ENCODE peak calls at places on chromosomes 5 and 9, in six cellular contexts. One of them, this sample, is unnamed.

GRCh38 chr5:106397700-106398099 is 1273.0 kb downstream of the EFNA5 start:
- DNase-seq in GM12878: no peak
- DNase-seq in GM12891: no peak
- DNase-seq in H1: no peak
- DNase-seq in K562: no peak
- DNase-seq in HepG2: no peak
- DNase-seq in this sample: no peak

GRCh38 chr9:114450181-114450580 is 55.1 kb downstream of the WHRN start:
- DNase-seq in HepG2: no peak
- DNase-seq in H1: no peak
- DNase-seq in K562: no peak
- DNase-seq in GM12878: no peak
- DNase-seq in GM12891: no peak
- DNase-seq in this sample: no peak

GRCh38 chr9:16145196-16145950 is 592.5 kb downstream of the CCDC171 start:
- DNase-seq in HepG2: no peak
- DNase-seq in GM12878: no peak
- DNase-seq in GM12891: no peak
- DNase-seq in H1: no peak
- DNase-seq in K562: no peak
- DNase-seq in this sample: no peak

GRCh38 chr5:172852490-172853354 is 18.7 kb downstream of the ERGIC1 start:
- DNase-seq in GM12891: no peak
- DNase-seq in K562: no peak
- DNase-seq in HepG2: peak
- DNase-seq in H1: no peak
- DNase-seq in GM12878: no peak
- DNase-seq in this sample: no peak

GRCh38 chr5:158431369-158432029 is 572.6 kb upstream of the CLINT1 start:
- DNase-seq in HepG2: no peak
- DNase-seq in GM12878: no peak
- DNase-seq in H1: no peak
- DNase-seq in K562: no peak
- DNase-seq in GM12891: no peak
- DNase-seq in this sample: no peak

GRCh38 chr5:97618721-97619120 is 435.7 kb upstream of the RIOK2 start:
- DNase-seq in H1: no peak
- DNase-seq in GM12878: no peak
- DNase-seq in GM12891: no peak
- DNase-seq in HepG2: no peak
- DNase-seq in K562: no peak
- DNase-seq in this sample: no peak

GRCh38 chr9:114565204-114565603 is 22.4 kb upstream of the ATP6V1G1 start:
- DNase-seq in GM12878: no peak
- DNase-seq in GM12891: no peak
- DNase-seq in HepG2: no peak
- DNase-seq in K562: no peak
- DNase-seq in H1: no peak
- DNase-seq in this sample: no peak

GRCh38 chr5:116454417-116454927 is 120.2 kb downstream of the SEMA6A start:
- DNase-seq in HepG2: no peak
- DNase-seq in GM12891: peak
- DNase-seq in K562: no peak
- DNase-seq in H1: no peak
- DNase-seq in GM12878: peak
- DNase-seq in this sample: peak

GRCh38 chr9:1120500-1120899 is 70.3 kb downstream of the DMRT2 start:
- DNase-seq in HepG2: no peak
- DNase-seq in GM12878: no peak
- DNase-seq in GM12891: no peak
- DNase-seq in H1: no peak
- DNase-seq in K562: no peak
- DNase-seq in this sample: no peak

GRCh38 chr9:9754186-9754585 is 858.6 kb downstream of the PTPRD start:
- DNase-seq in K562: no peak
- DNase-seq in H1: no peak
- DNase-seq in HepG2: no peak
- DNase-seq in GM12891: no peak
- DNase-seq in GM12878: no peak
- DNase-seq in this sample: no peak
- TF ChIP-seq TAF1 in K562: no peak
- TF ChIP-seq TAF1 in H1: no peak
- TF ChIP-seq TAF1 in HepG2: no peak
- TF ChIP-seq TAF1 in GM12891: no peak
- TF ChIP-seq TAF1 in GM12878: no peak
- TF ChIP-seq TAF1 in this sample: no peak

DNA sequence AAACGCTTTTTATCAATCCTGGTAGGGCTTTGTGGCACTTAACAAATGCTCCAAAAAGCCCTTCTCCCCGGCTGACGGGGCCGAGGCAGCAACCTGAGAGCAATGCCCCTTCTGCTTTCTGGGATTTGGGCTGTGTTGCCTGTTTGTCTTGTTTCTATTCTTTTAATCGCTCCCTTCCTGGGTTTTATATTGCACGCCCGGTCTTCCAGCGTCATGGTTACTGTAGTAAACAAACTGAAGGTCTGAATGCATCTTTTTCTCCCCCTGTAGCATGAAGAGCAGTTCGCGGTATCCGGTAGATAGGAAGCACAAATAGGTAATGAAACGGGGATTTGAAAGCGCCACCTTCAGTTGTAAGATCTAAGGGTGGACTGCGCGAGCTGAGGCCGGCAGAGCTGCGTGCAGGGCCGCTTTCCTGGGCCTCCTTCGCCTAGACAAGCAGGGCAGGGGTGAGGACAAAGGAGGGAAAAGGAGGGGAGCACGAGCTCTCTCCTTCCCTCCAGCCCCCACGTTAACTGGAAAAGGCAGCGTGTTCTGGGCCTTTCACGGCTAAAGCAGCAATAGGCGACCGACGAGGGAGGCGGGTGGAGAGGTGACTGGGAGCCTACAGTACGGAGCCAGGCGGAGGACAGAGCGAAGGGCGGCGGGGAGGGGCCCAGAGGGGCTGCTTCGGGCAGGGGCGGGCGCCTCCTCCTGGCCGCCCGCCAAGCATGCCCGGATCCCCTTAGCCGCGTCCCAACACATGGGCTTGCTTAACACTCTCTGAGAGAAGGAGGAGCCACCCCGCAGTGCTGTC is 49.3 kb upstream of the ZNF366 start:
- DNase-seq in GM12891: peak
- DNase-seq in GM12878: peak
- DNase-seq in K562: no peak
- DNase-seq in H1: peak
- DNase-seq in HepG2: peak
- DNase-seq in this sample: peak
- TF ChIP-seq POLR2A in GM12891: no peak
- TF ChIP-seq POLR2A in GM12878: peak
- TF ChIP-seq POLR2A in K562: no peak
- TF ChIP-seq POLR2A in H1: peak
- TF ChIP-seq POLR2A in HepG2: no peak
- TF ChIP-seq POLR2A in this sample: no peak

GRCh38 chr5:66894480-66895240 is 298.5 kb downstream of the MAST4 start:
- DNase-seq in H1: no peak
- DNase-seq in HepG2: no peak
- DNase-seq in K562: no peak
- DNase-seq in GM12891: no peak
- DNase-seq in GM12878: no peak
- DNase-seq in this sample: no peak
- TF ChIP-seq TAF1 in H1: no peak
- TF ChIP-seq TAF1 in HepG2: no peak
- TF ChIP-seq TAF1 in K562: no peak
- TF ChIP-seq TAF1 in GM12891: no peak
- TF ChIP-seq TAF1 in GM12878: no peak
- TF ChIP-seq TAF1 in this sample: no peak

DNA sequence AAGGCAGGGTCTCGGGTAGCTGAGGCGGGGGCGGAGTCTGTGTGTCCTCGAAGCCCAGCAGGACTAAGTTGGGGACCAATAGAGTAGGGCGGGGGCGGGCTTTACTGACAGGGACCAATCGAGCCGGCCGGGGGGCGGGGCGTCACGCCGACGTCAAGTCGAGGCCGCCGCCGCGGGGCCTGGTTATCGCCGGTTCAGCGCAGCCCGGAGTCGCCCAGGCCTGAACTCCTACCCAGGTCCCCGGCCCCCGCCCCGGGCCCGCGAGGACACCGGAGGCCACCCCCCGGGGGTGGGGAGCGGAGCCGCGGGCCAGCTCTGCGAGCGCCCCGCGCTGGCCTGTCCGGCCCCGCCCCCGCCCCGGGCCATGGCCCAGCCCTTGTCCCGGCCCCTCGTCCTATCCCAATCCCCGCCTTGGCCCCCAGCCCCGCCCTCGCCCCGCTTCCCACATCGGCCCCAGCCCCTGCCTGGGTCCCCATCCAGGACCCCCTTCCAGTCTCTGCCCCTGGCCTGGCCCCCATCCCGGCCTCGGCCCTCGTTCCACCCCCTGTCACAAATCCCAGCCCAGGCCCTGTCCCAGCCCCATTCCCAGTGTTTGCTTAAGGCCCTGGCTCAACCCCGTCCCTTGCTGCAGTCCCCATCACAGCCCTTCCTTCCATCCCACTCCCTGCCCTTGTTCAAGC is at the start of gene TMEM8B:
- DNase-seq in GM12878: no peak
- DNase-seq in GM12891: peak
- DNase-seq in H1: no peak
- DNase-seq in K562: peak
- DNase-seq in HepG2: peak
- DNase-seq in this sample: peak
- TF ChIP-seq POLR2A in GM12878: peak
- TF ChIP-seq POLR2A in GM12891: no peak
- TF ChIP-seq POLR2A in H1: no peak
- TF ChIP-seq POLR2A in K562: peak
- TF ChIP-seq POLR2A in HepG2: no peak
- TF ChIP-seq POLR2A in this sample: no peak

GRCh38 chr5:144577676-144578075 is 407.0 kb downstream of the KCTD16 start:
- DNase-seq in GM12878: no peak
- DNase-seq in K562: no peak
- DNase-seq in HepG2: no peak
- DNase-seq in H1: no peak
- DNase-seq in GM12891: no peak
- DNase-seq in this sample: no peak
- TF ChIP-seq TAF1 in GM12878: no peak
- TF ChIP-seq TAF1 in K562: no peak
- TF ChIP-seq TAF1 in HepG2: no peak
- TF ChIP-seq TAF1 in H1: no peak
- TF ChIP-seq TAF1 in GM12891: no peak
- TF ChIP-seq TAF1 in this sample: no peak

This sample was measured in GM12892.